ENCODE peak calls at places on chromosomes 11 and 22, in five cellular contexts. W is HL-60, G is ovary, U is suprapubic skin, Z is transverse colon. Q is an unnamed sample.

GRCh38 chr11:65131417-65131776 is 2.9 kb downstream of the SYVN1 start:
- DNase-seq in W (no peak), G (no peak), U (no peak), Z (no peak), Q (no peak)

GRCh38 chr11:94857337-94857736 is 89.2 kb downstream of the AMOTL1 start:
- DNase-seq in W (no peak), G (no peak), U (no peak), Z (no peak), Q (no peak)

GRCh38 chr11:69817265-69818236 is 1.7 kb downstream of the FGF3 start:
- DNase-seq in W (no peak), G (no peak), U (no peak), Z (no peak), Q (no peak)

GRCh38 chr11:7657306-7658025 is 15.8 kb downstream of the CYB5R2 start:
- DNase-seq in W (peak; percentile 67), G (peak; percentile 61), U (no peak), Z (peak; percentile 64), Q (peak; percentile 25)

GRCh38 chr22:26692215-26692614 is 34.8 kb downstream of the MIAT start:
- DNase-seq in W (no peak), G (no peak), U (no peak), Z (no peak), Q (no peak)

GRCh38 chr11:18772211-18772610 is 19.4 kb downstream of the PTPN5 start:
- DNase-seq in W (no peak), G (no peak), U (no peak), Z (no peak), Q (no peak)

GRCh38 chr11:19077965-19078364 is 17.4 kb upstream of the MRGPRX2 start:
- DNase-seq in W (no peak), G (no peak), U (no peak), Z (no peak), Q (no peak)

GRCh38 chr11:17648528-17648927 is 70.8 kb upstream of the MYOD1 start:
- DNase-seq in W (no peak), G (no peak), U (no peak), Z (no peak), Q (no peak)

GRCh38 chr11:32705309-32706033 is 89.0 kb downstream of the CCDC73 start:
- DNase-seq in W (no peak), G (no peak), U (no peak), Z (no peak), Q (no peak)

GRCh38 chr11:22371188-22371587 is 33.0 kb downstream of the SLC17A6 start:
- DNase-seq in W (no peak), G (no peak), U (no peak), Z (no peak), Q (no peak)

GRCh38 chr11:8384199-8384821 is 120.6 kb upstream of the LMO1 start:
- DNase-seq in W (peak; percentile 64), G (peak; percentile 55), U (peak; percentile 76), Z (peak; percentile 32), Q (no peak)

GRCh38 chr22:24803064-24803542 is 2.9 kb upstream of the SGSM1 start:
- DNase-seq in W (peak; percentile 19), G (no peak), U (no peak), Z (peak; percentile 71), Q (no peak)

GRCh38 chr22:37148031-37148651 is 1.6 kb downstream of the IL2RB start:
- DNase-seq in W (no peak), G (no peak), U (no peak), Z (no peak), Q (no peak)

GRCh38 chr11:43632171-43632570 is 48.4 kb upstream of the HSD17B12 start:
- DNase-seq in W (no peak), G (no peak), U (no peak), Z (no peak), Q (peak; percentile 26)

GRCh38 chr11:97909544-97910394 is 1111.0 kb upstream of the CNTN5 start:
- DNase-seq in W (no peak), G (no peak), U (no peak), Z (no peak), Q (peak; percentile 69)

GRCh38 chr22:38204784-38205183 is 3.0 kb downstream of the MAFF start:
- DNase-seq in W (peak; percentile 67), G (no peak), U (no peak), Z (no peak), Q (no peak)

GRCh38 chr11:102323542-102324261 is 6.4 kb downstream of the BIRC3 start:
- DNase-seq in W (no peak), G (no peak), U (no peak), Z (no peak), Q (peak; percentile 67)

GRCh38 chr11:108574675-108575074 is 18.9 kb downstream of the EXPH5 start:
- DNase-seq in W (no peak), G (no peak), U (no peak), Z (no peak), Q (no peak)

GRCh38 chr11:11366793-11367192 is 13.7 kb upstream of the CSNK2A3 start:
- DNase-seq in W (no peak), G (no peak), U (no peak), Z (no peak), Q (no peak)

GRCh38 chr22:36177160-36177559 is 16.6 kb upstream of the APOL3 start:
- DNase-seq in W (no peak), G (no peak), U (no peak), Z (no peak), Q (no peak)

GRCh38 chr22:25083414-25084166 is 116.1 kb upstream of the CRYBB3 start:
- DNase-seq in W (no peak), G (no peak), U (no peak), Z (peak; percentile 13), Q (no peak)

GRCh38 chr11:1654388-1655167 is 25.0 kb downstream of the KRTAP5-5 start:
- DNase-seq in W (no peak), G (no peak), U (peak; percentile 54), Z (no peak), Q (no peak)

GRCh38 chr11:120358729-120359128 is 22.5 kb downstream of the ARHGEF12 start:
- DNase-seq in W (no peak), G (no peak), U (no peak), Z (no peak), Q (no peak)

GRCh38 chr11:95485115-95485900 is 254.3 kb upstream of the SESN3 start:
- DNase-seq in W (no peak), G (no peak), U (no peak), Z (no peak), Q (peak; percentile 66)

GRCh38 chr22:31279327-31279669 is 13.0 kb downstream of the PIK3IP1 start:
- DNase-seq in W (no peak), G (no peak), U (no peak), Z (no peak), Q (no peak)

DNA sequence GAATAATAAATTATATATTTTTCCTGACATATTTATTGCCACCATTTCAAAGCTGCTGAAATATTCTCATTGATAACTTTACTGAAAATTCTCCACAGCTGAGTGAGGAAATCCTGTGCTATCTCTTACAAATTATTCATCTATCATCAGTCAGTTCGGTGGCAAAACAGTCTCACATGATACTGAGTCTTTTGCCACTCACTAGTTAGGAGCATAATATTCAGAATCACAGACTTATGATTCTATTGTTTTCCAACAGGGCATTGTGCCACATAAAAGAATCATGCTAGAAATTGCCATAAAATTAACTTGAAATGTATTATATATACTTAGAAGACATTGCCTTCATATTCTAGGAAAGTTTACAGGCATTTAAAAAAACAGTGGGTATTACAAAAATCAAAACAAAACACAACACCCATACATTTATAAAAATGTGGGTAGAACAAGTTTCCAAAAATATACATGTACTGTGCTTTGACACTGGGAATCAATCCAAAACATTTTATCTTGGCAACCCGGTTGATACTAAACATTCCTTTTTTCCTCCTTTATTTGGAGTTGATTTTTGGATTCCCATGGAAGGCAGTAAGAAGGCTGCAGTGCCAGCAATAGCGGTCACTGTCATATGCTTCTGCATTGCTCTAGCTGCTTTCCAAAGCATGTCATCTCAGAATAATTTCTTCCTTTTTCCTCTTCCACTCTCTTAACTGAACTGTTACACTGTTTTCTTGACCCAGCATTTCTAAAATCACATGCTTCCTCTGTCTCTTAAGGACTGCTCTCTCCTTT is 42.5 kb downstream of the ATG16L2 start:
- DNase-seq in W (no peak), G (no peak), U (no peak), Z (no peak), Q (peak; percentile 17)
- TF ChIP-seq CTCF in W (no peak), G (no peak), U (no peak), Z (no peak), Q (no peak)

DNA sequence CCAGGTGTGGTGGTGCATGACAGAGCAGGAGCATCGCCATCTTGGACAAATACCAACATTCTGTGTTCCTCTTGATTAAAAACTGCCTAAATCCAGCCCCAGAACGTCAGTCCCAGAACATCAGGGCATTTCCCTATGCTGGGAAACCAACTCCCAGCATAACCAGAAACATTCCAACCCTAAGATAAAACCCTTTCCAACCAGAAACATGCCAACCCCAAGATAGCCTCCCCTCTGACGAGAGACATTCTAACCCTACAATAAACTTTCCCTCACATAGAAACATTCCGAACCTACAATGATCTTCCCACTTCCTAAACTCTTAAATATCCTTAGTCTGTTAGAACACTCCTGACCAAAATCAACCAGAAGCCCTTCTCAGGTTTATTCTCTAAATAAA is 11.6 kb downstream of the PLAAT4 start:
- DNase-seq in W (no peak), G (no peak), U (no peak), Z (no peak), Q (no peak)
- H3K4me3 ChIP-seq in W (no peak overlapping the region), G (no peak overlapping the region), U (no peak overlapping the region), Z (no peak overlapping the region), Q (no peak overlapping the region)

DNA sequence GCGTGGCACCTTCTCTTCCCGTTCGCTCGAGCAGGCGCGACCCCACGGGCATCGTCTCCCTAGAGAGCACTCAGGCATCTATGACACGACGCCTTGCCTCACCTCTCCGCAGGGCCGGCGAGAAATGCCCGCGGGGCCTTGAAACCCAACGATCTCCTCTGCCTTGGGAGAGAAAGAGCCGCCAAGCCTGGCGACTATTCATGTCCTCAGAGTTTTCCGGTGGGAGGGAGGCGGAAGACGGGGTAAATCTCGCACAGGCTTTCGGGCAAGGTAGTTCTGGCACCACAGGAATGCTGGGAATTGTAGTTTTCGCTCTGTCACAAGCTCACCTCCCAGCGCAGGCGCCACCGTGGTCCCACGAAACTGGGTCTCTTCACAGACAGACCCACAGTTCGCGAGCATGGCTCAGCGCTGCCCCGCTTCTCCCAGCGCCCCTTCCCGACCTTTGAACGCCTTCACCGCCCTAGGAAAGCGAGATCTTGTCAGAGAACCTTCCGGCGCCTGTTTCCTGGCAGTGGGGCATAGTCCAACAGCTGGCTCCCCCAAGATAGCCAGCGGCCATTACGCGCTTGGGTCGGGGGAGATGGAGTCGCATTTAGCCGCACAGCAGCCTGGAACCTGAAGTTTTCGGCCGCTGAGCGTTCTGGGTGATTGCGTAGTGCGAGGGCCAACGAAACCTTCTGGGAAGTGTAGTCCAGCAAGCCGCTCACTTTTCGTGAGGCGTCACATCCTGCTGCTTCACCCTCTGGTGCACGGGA is at the start of gene CCDC90B:
- DNase-seq in W (peak; percentile 98), G (peak; percentile 93), U (peak; percentile 96), Z (peak; percentile 96), Q (peak; percentile 98)
- TF ChIP-seq CTCF in W (no peak), G (no peak), U (no peak), Z (no peak), Q (peak; percentile 36)

DNA sequence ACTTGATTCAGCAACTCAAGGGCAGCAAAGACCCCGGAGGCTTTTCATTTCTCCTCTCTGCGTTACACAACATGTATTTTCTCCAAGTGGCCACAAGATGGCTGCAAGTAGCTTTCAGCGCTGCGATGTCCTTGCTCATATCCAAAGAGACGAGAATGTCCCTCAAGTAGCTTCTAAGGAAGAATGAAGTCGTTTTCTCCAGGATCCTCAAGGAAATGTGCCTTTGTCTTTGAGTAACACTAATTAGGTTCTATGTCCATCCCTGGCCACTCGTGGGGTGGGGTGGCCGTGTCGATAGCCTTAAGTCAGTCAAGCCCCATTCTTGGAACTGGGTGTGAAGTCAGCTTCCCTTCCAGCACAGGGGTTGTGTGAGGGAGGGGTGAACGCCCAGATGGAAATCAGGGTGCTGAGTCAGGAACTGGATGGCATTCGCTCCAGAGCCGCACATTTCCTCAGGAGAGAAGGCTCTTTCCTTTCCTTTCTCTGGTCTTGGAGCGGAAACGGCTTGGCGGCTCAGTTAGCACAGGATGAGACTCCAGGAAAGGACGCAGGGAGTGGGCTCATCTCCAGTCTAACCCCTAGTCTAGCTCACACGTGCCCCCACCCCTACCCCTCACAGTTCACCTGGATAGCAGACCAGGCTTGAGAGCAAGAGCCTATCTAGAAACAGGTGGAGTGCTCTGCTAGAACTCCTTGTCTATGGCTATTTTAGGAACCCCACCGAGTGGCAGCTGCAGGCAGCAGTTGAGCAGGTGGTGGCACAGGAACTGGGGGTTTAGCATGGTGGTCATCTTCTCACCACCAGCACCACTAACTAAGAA is 44.3 kb downstream of the NNMT start:
- DNase-seq in W (peak; percentile 49), G (peak; percentile 27), U (no peak), Z (peak; percentile 37), Q (peak; percentile 79)
- H3K4me3 ChIP-seq in W (no peak overlapping the region), G (no peak overlapping the region), U (peak overlapping the region; percentile 35), Z (no peak overlapping the region), Q (no peak overlapping the region)